ENCODE peak calls at places on chromosomes 3 and 15, in four cellular contexts. N is H1, Z is K562, W is HCT116. S is an unnamed sample.

GRCh38 chr3:9715764-9716437 is 12.3 kb downstream of the CPNE9 start:
- DNase-seq in N (no peak), Z (peak), W (peak), S (peak)

GRCh38 chr3:50359760-50360110 is 414 bp upstream of the TMEM115 start:
- DNase-seq in N (no peak), Z (no peak), W (no peak), S (no peak)

GRCh38 chr3:50607271-50608091 is 4.1 kb downstream of the CISH start:
- DNase-seq in N (no peak), Z (no peak), W (no peak), S (no peak)

GRCh38 chr3:12753275-12754028 is 5.6 kb downstream of the TMEM40 start:
- DNase-seq in N (no peak), Z (no peak), W (peak), S (no peak)

GRCh38 chr3:18351823-18352744 is 73.1 kb downstream of the SATB1 start:
- DNase-seq in N (no peak), Z (no peak), W (no peak), S (peak)

GRCh38 chr15:81419304-81419943 is 45.4 kb upstream of the TMC3 start:
- DNase-seq in N (no peak), Z (no peak), W (no peak), S (no peak)

GRCh38 chr3:183878071-183878470 is 6.6 kb downstream of the PARL start:
- DNase-seq in N (no peak), Z (no peak), W (no peak), S (no peak)

GRCh38 chr3:47669026-47669749 is 90.5 kb upstream of the CSPG5 start:
- DNase-seq in N (no peak), Z (no peak), W (no peak), S (no peak)

GRCh38 chr3:160183375-160184076 is 41.7 kb upstream of the C3orf80 start:
- DNase-seq in N (no peak), Z (no peak), W (no peak), S (no peak)

GRCh38 chr15:76337047-76337738 is 620 bp downstream of the ISL2 start:
- DNase-seq in N (no peak), Z (peak), W (no peak), S (peak)

GRCh38 chr15:27061739-27062138 is 90.8 kb downstream of the GABRG3 start:
- DNase-seq in N (no peak), Z (no peak), W (no peak), S (no peak)

GRCh38 chr15:27057904-27058645 is 87.1 kb downstream of the GABRG3 start:
- DNase-seq in N (no peak), Z (no peak), W (no peak), S (no peak)

GRCh38 chr15:27064080-27064479 is 93.1 kb downstream of the GABRG3 start:
- DNase-seq in N (no peak), Z (no peak), W (no peak), S (no peak)

GRCh38 chr15:27058939-27059338 is 88.0 kb downstream of the GABRG3 start:
- DNase-seq in N (no peak), Z (no peak), W (no peak), S (no peak)

GRCh38 chr15:27059610-27060202 is 88.7 kb downstream of the GABRG3 start:
- DNase-seq in N (peak), Z (peak), W (peak), S (peak)
- TF ChIP-seq JUND in N (no peak), Z (no peak), W (no peak), S (no peak)

GRCh38 chr3:6182909-6183308 is 678.0 kb upstream of the GRM7 start:
- DNase-seq in N (no peak), Z (no peak), W (no peak), S (no peak)
- TF ChIP-seq JUND in N (no peak), Z (no peak), W (no peak), S (no peak)

GRCh38 chr3:52277972-52278509 is 408 bp downstream of the WDR82 start:
- DNase-seq in N (peak), Z (peak), W (no peak), S (no peak)
- TF ChIP-seq JUND in N (no peak), Z (no peak), W (no peak), S (no peak)

DNA sequence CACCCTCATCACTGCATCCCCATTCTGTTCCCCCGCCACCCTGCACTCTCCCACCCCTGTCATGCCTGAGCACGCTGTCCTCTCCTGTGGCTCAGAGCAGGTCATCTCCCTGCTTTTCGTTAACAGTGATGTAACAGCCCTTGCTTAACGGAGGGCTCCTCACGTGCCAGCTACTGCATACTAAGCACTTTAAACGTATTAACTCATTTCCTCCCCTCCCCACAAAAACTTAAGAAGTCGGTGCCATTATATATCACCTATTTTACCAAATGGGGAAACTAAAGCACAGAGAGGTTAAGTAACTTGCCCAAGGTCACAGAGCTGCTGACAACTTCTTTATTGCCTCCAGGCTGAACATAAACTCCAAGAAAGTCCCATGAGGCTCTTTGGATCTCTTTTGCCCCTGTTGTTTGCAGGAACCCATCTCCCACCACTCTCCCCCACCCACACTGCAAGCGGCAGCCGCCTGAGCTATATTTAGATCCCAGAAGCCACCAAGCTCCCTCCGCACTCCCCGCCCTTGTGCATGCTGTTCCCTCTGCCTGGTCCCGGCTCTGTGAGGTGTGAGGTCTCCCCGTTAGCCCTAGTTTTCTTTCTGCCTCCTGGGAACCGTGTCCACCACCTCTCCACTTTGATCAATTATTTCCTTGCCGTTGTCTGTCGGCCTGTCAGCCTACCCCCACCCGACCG is 752 bp upstream of the CSK start:
- DNase-seq in N (no peak), Z (no peak), W (no peak), S (no peak)
- TF ChIP-seq JUND in N (no peak), Z (no peak), W (no peak), S (no peak)

GRCh38 chr3:168197162-168197561 is 101.4 kb upstream of the GOLIM4 start:
- DNase-seq in N (no peak), Z (no peak), W (no peak), S (no peak)
- TF ChIP-seq JUND in N (no peak), Z (no peak), W (no peak), S (no peak)

DNA sequence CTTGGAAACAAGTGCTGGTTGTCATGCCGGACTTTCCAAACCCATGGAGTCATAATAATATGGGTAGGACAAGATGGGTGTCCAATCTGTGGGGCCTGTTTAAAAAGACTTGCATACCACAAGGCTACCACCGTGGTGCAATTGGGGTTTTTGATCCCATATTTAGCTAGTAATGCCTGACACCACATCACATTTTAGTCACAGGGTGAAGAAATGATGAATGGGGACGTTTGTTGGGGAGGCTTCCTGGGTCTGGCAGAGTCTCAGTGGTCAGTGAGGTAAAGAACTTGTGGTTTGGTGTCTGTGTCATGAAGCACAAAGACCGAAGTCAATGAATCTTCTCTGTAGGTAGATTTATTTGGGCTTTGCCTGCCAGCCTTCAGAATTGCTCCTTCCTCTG is 31.0 kb downstream of the P3H2 start:
- DNase-seq in N (no peak), Z (no peak), W (no peak), S (no peak)
- TF ChIP-seq JUND in N (no peak), Z (no peak), W (no peak), S (no peak)